ENCODE peak calls at places on chromosomes 2 and 18, in ten cellular contexts. S is uterus, K is stomach, U is adrenal gland, A is testis, M is heart left ventricle, E is A549, H is vagina, I is breast epithelium, X is ovary. P is an unnamed sample. For H3K4me1, the result is how much of the 10 kb centered on the place peaks cover.

GRCh38 chr2:132923787-132924186 is 253.8 kb upstream of the LYPD1 start:
- DNase-seq in S (peak), K (no peak), U (no peak), A (peak), M (peak), E (no peak), H (no peak), I (no peak), X (peak), P (no peak)

GRCh38 chr2:88919087-88919738 is 227.7 kb downstream of the RPIA start:
- DNase-seq in S (no peak), K (no peak), U (no peak), A (no peak), M (no peak), E (peak), H (no peak), I (no peak), X (no peak), P (no peak)

GRCh38 chr2:41381701-41382100 is 666.1 kb upstream of the PKDCC start:
- DNase-seq in S (no peak), K (no peak), U (no peak), A (no peak), M (no peak), E (no peak), H (no peak), I (no peak), X (no peak), P (no peak)

GRCh38 chr2:60706021-60706420 is 50.0 kb upstream of the PAPOLG start:
- DNase-seq in S (no peak), K (no peak), U (peak), A (peak), M (no peak), E (no peak), H (no peak), I (no peak), X (no peak), P (no peak)

GRCh38 chr2:237494066-237494465 is 7.0 kb downstream of the MLPH start:
- DNase-seq in S (no peak), K (no peak), U (no peak), A (no peak), M (no peak), E (no peak), H (no peak), I (no peak), X (no peak), P (no peak)

GRCh38 chr18:57586243-57587049 is at the start of gene FECH:
- DNase-seq in S (peak), K (peak), U (peak), A (peak), M (peak), E (peak), H (no peak), I (peak), X (peak), P (peak)

GRCh38 chr18:22470511-22471181 is 52.9 kb upstream of the CTAGE1 start:
- DNase-seq in S (no peak), K (peak), U (peak), A (no peak), M (no peak), E (no peak), H (no peak), I (no peak), X (no peak), P (peak)

GRCh38 chr18:2547477-2548087 is 23.7 kb downstream of the METTL4 start:
- DNase-seq in S (no peak), K (no peak), U (no peak), A (no peak), M (no peak), E (no peak), H (no peak), I (no peak), X (no peak), P (no peak)

GRCh38 chr2:143607446-143608110 is 478.4 kb downstream of the ARHGAP15 start:
- DNase-seq in S (no peak), K (no peak), U (no peak), A (no peak), M (no peak), E (no peak), H (no peak), I (no peak), X (no peak), P (no peak)

GRCh38 chr2:197137826-197138480 is 172.6 kb downstream of the ANKRD44 start:
- DNase-seq in S (no peak), K (no peak), U (no peak), A (no peak), M (no peak), E (no peak), H (no peak), I (no peak), X (no peak), P (no peak)

GRCh38 chr2:9675369-9676351 is 44.9 kb upstream of the YWHAQ start:
- DNase-seq in S (no peak), K (no peak), U (no peak), A (no peak), M (no peak), E (peak), H (no peak), I (no peak), X (no peak), P (no peak)

GRCh38 chr2:225668606-225669266 is 269.2 kb downstream of the NYAP2 start:
- DNase-seq in S (no peak), K (no peak), U (peak), A (peak), M (peak), E (peak), H (no peak), I (no peak), X (no peak), P (no peak)

GRCh38 chr2:53874401-53874950 is 14.7 kb upstream of the GPR75 start:
- DNase-seq in S (no peak), K (no peak), U (no peak), A (no peak), M (no peak), E (no peak), H (no peak), I (no peak), X (no peak), P (no peak)

GRCh38 chr2:11752906-11753305 is 6.5 kb downstream of the LPIN1 start:
- DNase-seq in S (no peak), K (no peak), U (no peak), A (peak), M (no peak), E (no peak), H (no peak), I (no peak), X (no peak), P (no peak)

GRCh38 chr2:64329848-64330247 is 124.1 kb upstream of the LGALSL start:
- DNase-seq in S (no peak), K (peak), U (peak), A (no peak), M (peak), E (no peak), H (peak), I (no peak), X (no peak), P (no peak)

GRCh38 chr2:118841450-118841827 is 6.0 kb downstream of the EN1 start:
- DNase-seq in S (no peak), K (no peak), U (no peak), A (no peak), M (no peak), E (no peak), H (no peak), I (no peak), X (no peak), P (no peak)

GRCh38 chr2:233101826-233102225 is 41.7 kb downstream of the INPP5D start:
- DNase-seq in S (no peak), K (no peak), U (no peak), A (no peak), M (no peak), E (no peak), H (no peak), I (no peak), X (no peak), P (no peak)

GRCh38 chr2:170744248-170745002 is 25.8 kb upstream of the ERICH2 start:
- DNase-seq in S (no peak), K (no peak), U (no peak), A (no peak), M (no peak), E (no peak), H (no peak), I (no peak), X (no peak), P (peak)

GRCh38 chr2:160111951-160112798 is 49.8 kb upstream of the PLA2R1 start:
- DNase-seq in S (no peak), K (no peak), U (no peak), A (no peak), M (no peak), E (no peak), H (no peak), I (no peak), X (no peak), P (no peak)

GRCh38 chr2:200320344-200320743 is 13.9 kb downstream of the SPATS2L start:
- DNase-seq in S (no peak), K (no peak), U (no peak), A (no peak), M (no peak), E (no peak), H (no peak), I (no peak), X (no peak), P (no peak)

GRCh38 chr18:26821181-26821580 is 44.3 kb downstream of the AQP4 start:
- DNase-seq in S (no peak), K (no peak), U (no peak), A (no peak), M (no peak), E (no peak), H (no peak), I (no peak), X (peak), P (no peak)

GRCh38 chr2:181774601-181775179 is 94.4 kb upstream of the NEUROD1 start:
- DNase-seq in S (no peak), K (no peak), U (no peak), A (no peak), M (no peak), E (no peak), H (no peak), I (no peak), X (no peak), P (no peak)

GRCh38 chr18:48922801-48923730 is 27.7 kb downstream of the SMAD7 start:
- DNase-seq in S (peak), K (peak), U (peak), A (peak), M (no peak), E (no peak), H (no peak), I (no peak), X (peak), P (peak)

GRCh38 chr2:21039080-21039556 is 4.8 kb downstream of the APOB start:
- DNase-seq in S (no peak), K (no peak), U (no peak), A (no peak), M (no peak), E (no peak), H (no peak), I (no peak), X (no peak), P (no peak)

GRCh38 chr2:148887349-148888002 is 12.4 kb downstream of the KIF5C start:
- DNase-seq in S (no peak), K (no peak), U (no peak), A (no peak), M (no peak), E (no peak), H (no peak), I (no peak), X (no peak), P (no peak)

GRCh38 chr2:194166818-194167217 is 1490.2 kb upstream of the SLC39A10 start:
- DNase-seq in S (no peak), K (no peak), U (no peak), A (peak), M (no peak), E (no peak), H (no peak), I (no peak), X (no peak), P (no peak)

GRCh38 chr2:229083606-229084349 is 187.3 kb downstream of the PID1 start:
- DNase-seq in S (no peak), K (no peak), U (no peak), A (no peak), M (peak), E (no peak), H (no peak), I (no peak), X (no peak), P (peak)

GRCh38 chr2:206375956-206376355 is 67.4 kb upstream of the ADAM23 start:
- DNase-seq in S (no peak), K (no peak), U (no peak), A (no peak), M (no peak), E (no peak), H (no peak), I (no peak), X (no peak), P (no peak)

GRCh38 chr18:13292736-13293135 is 74.2 kb downstream of the LDLRAD4 start:
- DNase-seq in S (no peak), K (no peak), U (no peak), A (no peak), M (no peak), E (no peak), H (no peak), I (no peak), X (no peak), P (no peak)

GRCh38 chr2:63875143-63875542 is 33.4 kb downstream of the UGP2 start:
- DNase-seq in S (no peak), K (no peak), U (no peak), A (no peak), M (no peak), E (no peak), H (no peak), I (no peak), X (no peak), P (no peak)

GRCh38 chr18:49227456-49227855 is 233.0 kb downstream of the DYM start:
- DNase-seq in S (no peak), K (no peak), U (no peak), A (no peak), M (no peak), E (no peak), H (no peak), I (no peak), X (no peak), P (no peak)

GRCh38 chr2:55090702-55091101 is 40.5 kb upstream of the RTN4 start:
- DNase-seq in S (no peak), K (no peak), U (no peak), A (no peak), M (no peak), E (no peak), H (no peak), I (no peak), X (no peak), P (no peak)

GRCh38 chr2:156327835-156328401 is 4.6 kb downstream of the NR4A2 start:
- DNase-seq in S (no peak), K (no peak), U (no peak), A (no peak), M (no peak), E (no peak), H (no peak), I (no peak), X (no peak), P (no peak)

GRCh38 chr2:76154981-76155380 is 444.3 kb upstream of the GCFC2 start:
- DNase-seq in S (no peak), K (no peak), U (no peak), A (no peak), M (no peak), E (no peak), H (no peak), I (no peak), X (no peak), P (no peak)

GRCh38 chr2:27622921-27623384 is 5.9 kb downstream of the CCDC121 start:
- DNase-seq in S (no peak), K (no peak), U (no peak), A (no peak), M (no peak), E (no peak), H (no peak), I (no peak), X (no peak), P (no peak)

GRCh38 chr2:69645026-69645425 is 1.5 kb upstream of the AAK1 start:
- DNase-seq in S (no peak), K (no peak), U (no peak), A (no peak), M (no peak), E (no peak), H (no peak), I (no peak), X (no peak), P (no peak)
- H3K4me1 ChIP-seq in S (under half), K (half or more), U (under half), A (under half), M (under half), E (under half), H (under half), I (under half), X (under half), P (under half)

DNA sequence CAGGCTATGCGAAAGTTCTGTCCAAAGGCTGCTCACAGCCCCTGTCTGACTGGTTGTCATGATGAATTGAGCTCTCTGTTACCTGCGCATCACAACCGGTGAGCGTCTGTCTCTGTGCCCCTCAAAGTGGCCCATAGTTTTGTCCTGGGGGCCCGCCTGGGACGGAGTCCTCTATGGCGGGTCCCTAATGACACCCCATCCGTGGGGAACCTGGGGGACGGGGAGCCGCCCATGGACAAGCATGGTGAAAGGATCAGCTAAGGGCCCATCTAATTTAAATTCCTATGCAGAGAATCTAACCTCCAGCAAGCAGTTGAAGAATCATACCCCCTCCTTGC is 473 bp downstream of the ELMOD3 start:
- DNase-seq in S (no peak), K (no peak), U (no peak), A (no peak), M (no peak), E (no peak), H (no peak), I (no peak), X (no peak), P (no peak)
- TF ChIP-seq POLR2A in S (no peak), K (no peak), U (no peak), A (no peak), M (no peak), E (no peak), H (no peak), I (no peak), X (no peak), P (no peak)

DNA sequence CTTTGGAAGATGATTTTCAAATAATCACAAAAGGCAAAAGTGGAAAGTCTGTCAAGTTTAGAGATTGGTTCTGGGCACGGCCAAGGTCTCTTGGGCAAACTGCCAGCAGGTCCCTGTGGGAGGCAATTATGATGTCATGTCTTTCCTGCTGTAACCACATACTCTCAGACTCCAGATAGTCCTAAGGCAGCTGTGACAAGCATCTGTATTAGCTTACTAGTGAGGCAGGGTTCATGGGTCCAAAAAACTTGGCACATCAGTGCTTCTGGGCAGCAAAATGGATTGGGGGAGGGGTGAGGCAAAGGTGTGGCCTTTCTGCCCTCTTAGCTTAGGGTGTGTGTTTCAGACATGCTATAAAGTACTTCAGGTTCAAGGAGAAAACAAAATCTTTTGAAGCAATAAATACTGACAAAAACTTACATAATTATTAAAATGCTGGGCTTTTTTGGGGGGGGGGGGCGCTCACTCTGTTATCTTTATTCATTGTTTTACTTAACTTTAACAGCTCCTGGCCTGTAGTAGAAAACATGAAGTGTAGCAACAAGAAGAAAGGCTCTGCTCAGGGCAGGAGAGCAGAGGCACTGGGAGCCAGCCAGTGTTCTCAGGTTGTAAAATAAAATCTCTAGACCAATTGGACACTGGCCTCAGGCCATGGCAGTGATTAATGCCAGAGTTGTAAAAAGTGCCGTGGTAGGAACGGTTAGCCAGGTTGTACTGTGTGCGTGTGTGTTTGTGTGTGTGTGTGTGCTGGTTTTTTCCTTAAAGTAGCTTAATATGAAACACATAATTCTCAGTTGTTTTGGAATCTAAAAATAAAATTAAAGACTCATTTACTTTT is 14.3 kb upstream of the TANC1 start:
- DNase-seq in S (peak), K (peak), U (peak), A (peak), M (peak), E (peak), H (no peak), I (peak), X (peak), P (peak)
- H3K4me3 ChIP-seq in S (no peak), K (no peak), U (no peak), A (no peak), M (no peak), E (no peak), H (no peak), I (no peak), X (no peak), P (no peak)

GRCh38 chr2:209388416-209389037 is 35.3 kb upstream of the MAP2 start:
- DNase-seq in S (no peak), K (no peak), U (no peak), A (no peak), M (no peak), E (no peak), H (no peak), I (no peak), X (no peak), P (no peak)
- H3K4me1 ChIP-seq in S (under half), K (under half), U (under half), A (under half), M (under half), E (under half), H (under half), I (under half), X (under half), P (under half)

DNA sequence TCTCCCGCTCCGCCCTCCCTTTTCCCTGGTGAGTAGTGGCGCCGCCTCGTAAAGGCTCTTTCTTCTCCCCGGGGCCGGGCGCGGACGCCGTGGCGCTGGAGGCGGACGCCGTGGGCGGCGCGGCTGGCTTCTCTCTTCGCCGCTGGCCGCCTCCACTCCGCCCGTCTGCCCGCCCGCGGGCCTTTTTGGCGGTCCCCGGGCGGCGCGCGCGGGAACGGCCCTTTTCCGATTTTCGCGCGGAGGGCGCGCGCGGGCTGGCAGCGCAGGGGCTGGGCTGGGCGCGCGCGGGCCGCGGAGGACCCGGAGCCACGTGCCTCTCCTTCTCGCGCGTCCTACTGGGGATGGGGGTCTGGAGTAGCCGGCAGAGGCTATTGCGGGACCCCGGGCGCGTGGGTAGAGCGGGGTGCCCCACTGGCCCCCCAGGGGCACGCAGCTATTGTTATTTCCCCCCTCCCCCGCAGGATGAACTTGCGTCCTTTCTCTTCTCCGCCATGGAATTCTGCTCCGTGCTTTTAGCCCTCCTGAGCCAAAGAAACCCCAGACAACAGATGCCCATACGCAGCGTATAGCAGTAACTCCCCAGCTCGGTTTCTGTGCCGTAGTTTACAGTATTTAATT is 472 bp downstream of the SLC20A1 start:
- DNase-seq in S (no peak), K (no peak), U (no peak), A (peak), M (no peak), E (no peak), H (no peak), I (no peak), X (no peak), P (no peak)
- TF ChIP-seq POLR2A in S (no peak), K (no peak), U (no peak), A (no peak), M (no peak), E (no peak), H (no peak), I (no peak), X (no peak), P (no peak)